ENCODE peak calls at places on chromosome 2, in nine cellular contexts. O is A172, X is EL, U is EH, P is astrocyte of the cerebellum, Q is left colon, F is endothelial cell, Y is K562, I is omental fat pad. S is an unnamed sample.

GRCh38 chr2:79191816-79192215 is 32.3 kb upstream of the REG3A start:
- DNase-seq in O (peak; percentile 4), X (no peak), U (no peak), P (no peak), Q (no peak), F (no peak), Y (no peak), I (no peak), S (no peak)

GRCh38 chr2:127700527-127701192 is 637 bp upstream of the SFT2D3 start:
- DNase-seq in O (peak; percentile 57), X (no peak), U (no peak), P (no peak), Q (peak; percentile 94), F (peak; percentile 17), Y (peak; percentile 92), I (peak; percentile 41), S (peak; percentile 62)

GRCh38 chr2:33158482-33159003 is 211.8 kb downstream of the LTBP1 start:
- DNase-seq in O (peak; percentile 79), X (peak; percentile 84), U (peak; percentile 91), P (peak; percentile 85), Q (no peak), F (no peak), Y (no peak), I (no peak), S (peak; percentile 73)

GRCh38 chr2:15897431-15898098 is 42.8 kb upstream of the MYCN start:
- DNase-seq in O (no peak), X (no peak), U (no peak), P (no peak), Q (no peak), F (no peak), Y (no peak), I (no peak), S (no peak)

GRCh38 chr2:170310876-170311502 is 133.0 kb downstream of the MYO3B start:
- DNase-seq in O (no peak), X (no peak), U (no peak), P (peak; percentile 26), Q (no peak), F (no peak), Y (no peak), I (no peak), S (no peak)

GRCh38 chr2:68565858-68566257 is 77.5 kb upstream of the PROKR1 start:
- DNase-seq in O (peak; percentile 47), X (peak; percentile 56), U (peak; percentile 20), P (no peak), Q (no peak), F (no peak), Y (peak; percentile 67), I (no peak), S (no peak)

GRCh38 chr2:20365249-20365817 is 14.7 kb upstream of the PUM2 start:
- DNase-seq in O (peak; percentile 39), X (peak; percentile 68), U (peak; percentile 74), P (no peak), Q (no peak), F (no peak), Y (no peak), I (no peak), S (peak; percentile 77)

GRCh38 chr2:102010767-102011351 is 19.1 kb downstream of the IL1R2 start:
- DNase-seq in O (no peak), X (no peak), U (no peak), P (no peak), Q (no peak), F (no peak), Y (no peak), I (no peak), S (no peak)